ENCODE peak calls at places on chromosome 1, in nine cellular contexts. F is AG10803, L is AG09319, O is fibroblast of lung, C is upper lobe of left lung, Y is ovary, H is AG04450, G is retinal pigment epithelial cell, A is epithelial cell of esophagus. J is an unnamed sample.
A peak's percentile ranks its signal among the peaks of the same experiment; 100 is the strongest.

GRCh38 chr1:182217071-182217470 is 155.6 kb upstream of the ZNF648 start:
- DNase-seq in F (peak; percentile 78), L (no peak), O (peak; percentile 70), C (no peak), Y (no peak), H (no peak), G (no peak), A (peak; percentile 63), J (no peak)

GRCh38 chr1:31423418-31423947 is 10.5 kb downstream of the SERINC2 start:
- DNase-seq in F (no peak), L (no peak), O (no peak), C (no peak), Y (no peak), H (no peak), G (no peak), A (no peak), J (no peak)

GRCh38 chr1:206002833-206003532 is at the start of gene RAB7B:
- DNase-seq in F (peak; percentile 72), L (peak; percentile 45), O (peak; percentile 76), C (peak; percentile 77), Y (peak; percentile 69), H (peak; percentile 39), G (no peak), A (peak; percentile 90), J (peak; percentile 83)

GRCh38 chr1:186530104-186530503 is 69.2 kb upstream of the PDC start:
- DNase-seq in F (peak; percentile 43), L (no peak), O (peak; percentile 50), C (no peak), Y (no peak), H (no peak), G (no peak), A (no peak), J (no peak)

GRCh38 chr1:241985787-241986186 is 13.1 kb downstream of the MAP1LC3C start:
- DNase-seq in F (peak; percentile 46), L (no peak), O (peak; percentile 34), C (no peak), Y (no peak), H (no peak), G (no peak), A (peak; percentile 43), J (no peak)

GRCh38 chr1:111139956-111140679 is at the start of the genes CEPT1 and DRAM2:
- DNase-seq in F (peak; percentile 96), L (peak; percentile 84), O (peak; percentile 97), C (peak; percentile 99), Y (peak; percentile 95), H (peak; percentile 83), G (peak; percentile 86), A (peak; percentile 96), J (peak; percentile 96)

GRCh38 chr1:185439727-185440415 is 122.8 kb upstream of the IVNS1ABP start:
- DNase-seq in F (peak; percentile 84), L (no peak), O (peak; percentile 81), C (peak; percentile 41), Y (no peak), H (peak; percentile 15), G (peak; percentile 53), A (peak; percentile 98), J (no peak)

GRCh38 chr1:167502719-167503452 is 15.4 kb downstream of the CD247 start:
- DNase-seq in F (no peak), L (no peak), O (no peak), C (no peak), Y (no peak), H (no peak), G (no peak), A (no peak), J (no peak)

GRCh38 chr1:173475564-173476196 is 1.5 kb upstream of the PRDX6 start:
- DNase-seq in F (peak; percentile 72), L (peak; percentile 59), O (peak; percentile 83), C (peak; percentile 39), Y (no peak), H (no peak), G (no peak), A (peak; percentile 88), J (no peak)

GRCh38 chr1:16913616-16913865 is 8.2 kb upstream of the CROCC start:
- DNase-seq in F (no peak), L (no peak), O (no peak), C (no peak), Y (no peak), H (no peak), G (no peak), A (no peak), J (no peak)

GRCh38 chr1:36953061-36953460 is 81.3 kb downstream of the GRIK3 start:
- DNase-seq in F (no peak), L (no peak), O (no peak), C (no peak), Y (no peak), H (no peak), G (no peak), A (no peak), J (no peak)

DNA sequence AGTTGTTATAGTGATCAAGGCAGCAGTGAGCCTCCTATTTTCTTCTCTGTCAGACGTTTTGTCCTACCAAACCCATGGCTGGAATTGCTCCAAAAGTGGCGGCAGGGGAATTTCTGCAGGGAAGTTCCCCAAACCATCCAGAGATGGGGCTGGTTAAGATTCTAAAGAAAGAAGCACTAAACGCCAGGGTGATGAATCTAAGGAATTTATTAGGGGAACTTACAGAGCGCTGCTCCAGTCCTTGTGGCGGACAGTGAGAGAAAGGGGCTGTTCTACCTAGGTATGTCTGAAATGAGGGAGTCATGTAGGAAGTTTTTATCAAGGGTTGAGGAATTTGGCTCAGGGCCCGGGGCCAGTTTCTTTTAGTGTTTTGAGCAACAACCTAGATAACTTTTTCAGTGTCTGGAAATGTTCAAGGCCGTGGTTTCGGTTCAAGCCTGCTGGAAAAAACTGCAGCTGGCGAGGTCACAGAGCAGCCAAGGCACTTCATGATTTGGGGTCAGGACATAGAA is 222.4 kb upstream of the B3GALT2 start:
- DNase-seq in F (peak; percentile 71), L (no peak), O (peak; percentile 95), C (peak; percentile 53), Y (peak; percentile 97), H (peak; percentile 32), G (peak; percentile 59), A (peak; percentile 21), J (peak; percentile 86)
- TF ChIP-seq CTCF in F (peak; percentile 5), L (no peak), O (no peak), C (no peak), Y (no peak), H (no peak), G (peak; percentile 12), A (no peak), J (no peak)

DNA sequence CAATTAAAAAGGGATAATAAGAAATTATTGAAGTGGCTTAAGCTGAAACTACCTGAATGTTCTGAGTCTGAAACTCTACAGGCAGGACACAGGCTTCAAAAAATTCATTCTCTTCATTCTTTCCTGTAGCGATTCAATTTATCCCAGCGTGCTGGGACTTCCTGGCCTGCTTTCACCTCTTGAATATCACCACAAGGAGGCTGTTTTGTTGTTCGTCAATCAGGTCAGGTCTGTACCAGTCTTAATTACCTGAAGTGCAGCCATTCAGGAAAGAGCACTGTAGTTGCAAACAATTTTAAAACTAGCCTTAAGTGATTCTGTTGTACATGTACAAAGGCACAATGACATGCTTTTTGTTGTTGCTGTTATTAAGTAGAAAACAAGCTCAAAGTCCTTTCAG is 38.4 kb downstream of the FYB2 start:
- DNase-seq in F (no peak), L (no peak), O (no peak), C (no peak), Y (no peak), H (no peak), G (no peak), A (peak; percentile 6), J (no peak)
- TF ChIP-seq CTCF in F (no peak), L (no peak), O (no peak), C (no peak), Y (no peak), H (no peak), G (peak; percentile 32), A (peak; percentile 29), J (no peak)

DNA sequence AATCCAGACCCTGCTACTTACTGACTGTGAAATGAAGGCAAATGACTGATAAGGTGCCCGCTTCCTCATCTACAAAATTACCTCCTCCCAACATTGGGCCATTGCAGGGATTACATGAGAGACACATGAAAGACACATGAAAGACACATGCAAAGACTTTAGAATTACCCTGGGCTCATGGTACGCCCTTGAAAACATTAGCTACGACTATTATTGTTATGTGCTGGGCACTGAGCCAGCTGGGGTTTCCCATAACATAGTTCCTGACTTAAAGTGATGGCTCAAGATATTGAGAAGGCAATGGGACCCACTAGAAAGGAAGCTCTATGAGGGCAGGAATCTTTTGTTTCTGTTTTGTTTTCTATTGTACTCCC is 43.7 kb upstream of the KANK4 start:
- DNase-seq in F (no peak), L (no peak), O (no peak), C (no peak), Y (no peak), H (no peak), G (no peak), A (no peak), J (peak; percentile 8)
- TF ChIP-seq CTCF in F (no peak), L (no peak), O (no peak), C (no peak), Y (no peak), H (no peak), G (no peak), A (no peak), J (no peak)

GRCh38 chr1:222384536-222384935 is 163.4 kb downstream of the HHIPL2 start:
- DNase-seq in F (no peak), L (no peak), O (no peak), C (no peak), Y (no peak), H (no peak), G (no peak), A (no peak), J (no peak)

GRCh38 chr1:222390181-222390580 is 157.7 kb downstream of the HHIPL2 start:
- DNase-seq in F (peak; percentile 77), L (no peak), O (peak; percentile 82), C (no peak), Y (no peak), H (no peak), G (no peak), A (no peak), J (no peak)

GRCh38 chr1:222385973-222386372 is 161.9 kb downstream of the HHIPL2 start:
- DNase-seq in F (no peak), L (no peak), O (no peak), C (no peak), Y (no peak), H (no peak), G (no peak), A (no peak), J (no peak)

GRCh38 chr1:222385262-222385661 is 162.6 kb downstream of the HHIPL2 start:
- DNase-seq in F (no peak), L (no peak), O (no peak), C (no peak), Y (no peak), H (no peak), G (no peak), A (no peak), J (no peak)

DNA sequence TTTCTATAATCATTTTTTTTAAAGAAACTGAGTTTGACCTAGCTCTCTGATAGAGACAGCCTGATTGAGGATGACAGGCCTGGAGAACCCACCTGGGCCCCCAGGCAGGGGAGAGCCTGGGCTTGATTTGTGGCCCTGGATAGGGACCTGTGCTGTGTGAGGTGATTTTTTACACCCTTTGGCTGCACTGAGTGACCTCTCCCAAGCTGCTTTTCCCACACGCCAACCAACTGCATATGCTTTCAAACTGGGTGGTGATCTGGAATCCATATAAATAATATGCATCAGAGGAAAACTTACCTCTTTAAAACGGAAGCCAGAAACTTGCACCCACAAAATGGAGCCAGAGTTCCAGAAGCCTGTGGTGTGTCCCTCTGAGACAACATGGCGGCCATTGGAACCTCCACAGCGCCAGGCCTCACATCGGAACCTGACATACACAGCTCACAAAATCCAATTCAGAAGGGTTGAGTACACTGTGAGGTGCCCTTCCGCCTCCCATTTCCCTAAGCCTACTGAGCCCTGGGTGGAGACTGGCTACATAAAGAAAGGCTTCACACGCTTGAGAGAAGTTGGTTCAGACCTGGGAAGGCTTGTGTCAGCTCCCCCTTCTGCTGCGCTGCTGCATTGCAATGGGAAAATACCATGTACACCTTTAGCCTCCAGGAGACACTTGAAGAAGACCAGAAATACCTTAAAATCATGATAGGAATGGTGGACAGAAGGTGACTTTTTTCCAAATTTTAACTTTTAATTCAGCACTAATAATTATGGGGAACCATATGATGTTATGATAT is 160.7 kb downstream of the HHIPL2 start:
- DNase-seq in F (no peak), L (no peak), O (no peak), C (no peak), Y (no peak), H (no peak), G (no peak), A (peak; percentile 13), J (no peak)
- TF ChIP-seq CTCF in F (peak; percentile 4), L (no peak), O (no peak), C (no peak), Y (no peak), H (peak; percentile 28), G (peak; percentile 49), A (peak; percentile 30), J (no peak)